ENCODE peak calls at places on chromosomes 13 and 19, in five cellular contexts. B is Caki2, D is midbrain, K is GM03348, R is cardiac muscle cell. Z is an unnamed sample.

GRCh38 chr19:48806818-48807589 is 3.8 kb downstream of the BCAT2 start:
- DNase-seq in B (peak), D (no peak), K (peak), R (peak), Z (peak)

GRCh38 chr13:31301119-31301518 is 101.3 kb downstream of the B3GLCT start:
- DNase-seq in B (no peak), D (no peak), K (no peak), R (no peak), Z (no peak)

GRCh38 chr19:32662186-32662585 is 12.8 kb downstream of the ANKRD27 start:
- DNase-seq in B (no peak), D (no peak), K (no peak), R (no peak), Z (no peak)

GRCh38 chr19:23822735-23823134 is 64.0 kb upstream of the ZNF681 start:
- DNase-seq in B (no peak), D (no peak), K (no peak), R (no peak), Z (no peak)

GRCh38 chr19:51572908-51573307 is 1.8 kb downstream of the ZNF175 start:
- DNase-seq in B (no peak), D (no peak), K (peak), R (no peak), Z (peak)

GRCh38 chr19:41298327-41298964 is 11.5 kb upstream of the CCDC97 start:
- DNase-seq in B (peak), D (peak), K (peak), R (peak), Z (no peak)

GRCh38 chr13:74771964-74772363 is 637.8 kb upstream of the KLF12 start:
- DNase-seq in B (no peak), D (no peak), K (peak), R (no peak), Z (peak)

GRCh38 chr19:46474211-46474610 is 2.8 kb upstream of the PNMA8A start:
- DNase-seq in B (no peak), D (no peak), K (no peak), R (no peak), Z (peak)

GRCh38 chr19:15264061-15264932 is 32.0 kb upstream of the EPHX3 start:
- DNase-seq in B (peak), D (peak), K (peak), R (peak), Z (no peak)

GRCh38 chr19:676343-677105 is at the start of gene FSTL3:
- DNase-seq in B (peak), D (no peak), K (peak), R (peak), Z (no peak)

GRCh38 chr13:23497186-23497585 is 63.7 kb upstream of the SACS start:
- DNase-seq in B (no peak), D (no peak), K (no peak), R (no peak), Z (no peak)

GRCh38 chr13:34942732-34943674 is 933 bp downstream of the NBEA start:
- DNase-seq in B (peak), D (peak), K (peak), R (peak), Z (no peak)

GRCh38 chr19:47157455-47158321 is 27.1 kb downstream of the SAE1 start:
- DNase-seq in B (no peak), D (no peak), K (peak), R (peak), Z (peak)

GRCh38 chr13:24985102-24985501 is 110.8 kb upstream of the PABPC3 start:
- DNase-seq in B (no peak), D (no peak), K (no peak), R (no peak), Z (no peak)

Z was measured in kidney glomerular epithelial cell.